ENCODE peak calls at places on chromosome 13, in four cellular contexts. One of them, this sample, is unnamed.

GRCh38 chr13:55000043-55000442 is 1971.4 kb downstream of the OLFM4 start:
- DNase-seq in K562: no peak
- DNase-seq in SK-N-SH: no peak
- DNase-seq in GM12878: no peak
- DNase-seq in this sample: no peak

GRCh38 chr13:49587311-49587847 is 2.0 kb upstream of the RCBTB1 start:
- DNase-seq in K562: no peak
- DNase-seq in SK-N-SH: no peak
- DNase-seq in GM12878: no peak
- DNase-seq in this sample: peak; percentile 80

GRCh38 chr13:71624641-71625040 is 242.4 kb downstream of the DACH1 start:
- DNase-seq in K562: no peak
- DNase-seq in SK-N-SH: no peak
- DNase-seq in GM12878: no peak
- DNase-seq in this sample: no peak

GRCh38 chr13:90867336-90867683 is 480.2 kb upstream of the MIR17HG start:
- DNase-seq in K562: peak; percentile 58
- DNase-seq in SK-N-SH: peak; percentile 37
- DNase-seq in GM12878: peak; percentile 24
- DNase-seq in this sample: peak; percentile 75

GRCh38 chr13:42777476-42777875 is 3.9 kb upstream of the FAM216B start:
- DNase-seq in K562: no peak
- DNase-seq in SK-N-SH: no peak
- DNase-seq in GM12878: no peak
- DNase-seq in this sample: no peak

GRCh38 chr13:107665926-107666458 is 549.3 kb downstream of the LIG4 start:
- DNase-seq in K562: no peak
- DNase-seq in SK-N-SH: no peak
- DNase-seq in GM12878: no peak
- DNase-seq in this sample: no peak

GRCh38 chr13:76832258-76832988 is 53.8 kb downstream of the KCTD12 start:
- DNase-seq in K562: no peak
- DNase-seq in SK-N-SH: no peak
- DNase-seq in GM12878: no peak
- DNase-seq in this sample: no peak

GRCh38 chr13:23852351-23852750 is 36.8 kb downstream of the MIPEP start:
- DNase-seq in K562: no peak
- DNase-seq in SK-N-SH: no peak
- DNase-seq in GM12878: no peak
- DNase-seq in this sample: no peak

GRCh38 chr13:29936051-29936813 is 85.8 kb upstream of the UBL3 start:
- DNase-seq in K562: no peak
- DNase-seq in SK-N-SH: no peak
- DNase-seq in GM12878: no peak
- DNase-seq in this sample: no peak

GRCh38 chr13:36101157-36101556 is 30.0 kb downstream of the DCLK1 start:
- DNase-seq in K562: no peak
- DNase-seq in SK-N-SH: peak; percentile 53
- DNase-seq in GM12878: no peak
- DNase-seq in this sample: no peak

GRCh38 chr13:76632388-76633044 is 253.7 kb downstream of the KCTD12 start:
- DNase-seq in K562: no peak
- DNase-seq in SK-N-SH: no peak
- DNase-seq in GM12878: no peak
- DNase-seq in this sample: no peak

GRCh38 chr13:72536668-72537399 is 190.6 kb downstream of the MZT1 start:
- DNase-seq in K562: no peak
- DNase-seq in SK-N-SH: no peak
- DNase-seq in GM12878: no peak
- DNase-seq in this sample: peak; percentile 21

GRCh38 chr13:114124921-114125320 is 7.5 kb downstream of the RASA3 start:
- DNase-seq in K562: no peak
- DNase-seq in SK-N-SH: no peak
- DNase-seq in GM12878: no peak
- DNase-seq in this sample: no peak

GRCh38 chr13:81760316-81760715 is 1419.4 kb upstream of the SPRY2 start:
- DNase-seq in K562: no peak
- DNase-seq in SK-N-SH: no peak
- DNase-seq in GM12878: no peak
- DNase-seq in this sample: no peak

GRCh38 chr13:49220035-49220855 is at the start of gene MLNR:
- DNase-seq in K562: peak; percentile 42
- DNase-seq in SK-N-SH: peak; percentile 86
- DNase-seq in GM12878: no peak
- DNase-seq in this sample: peak; percentile 39

GRCh38 chr13:87356314-87356713 is 314.9 kb upstream of the SLITRK5 start:
- DNase-seq in K562: no peak
- DNase-seq in SK-N-SH: no peak
- DNase-seq in GM12878: no peak
- DNase-seq in this sample: no peak

GRCh38 chr13:73248711-73249580 is 190.1 kb downstream of the KLF5 start:
- DNase-seq in K562: no peak
- DNase-seq in SK-N-SH: peak; percentile 31
- DNase-seq in GM12878: no peak
- DNase-seq in this sample: no peak

GRCh38 chr13:72463561-72463960 is 263.9 kb downstream of the MZT1 start:
- DNase-seq in K562: no peak
- DNase-seq in SK-N-SH: no peak
- DNase-seq in GM12878: no peak
- DNase-seq in this sample: no peak

GRCh38 chr13:72384186-72384823 is 343.1 kb downstream of the MZT1 start:
- DNase-seq in K562: no peak
- DNase-seq in SK-N-SH: no peak
- DNase-seq in GM12878: no peak
- DNase-seq in this sample: peak; percentile 14

GRCh38 chr13:29472317-29472961 is 123.0 kb downstream of the SLC7A1 start:
- DNase-seq in K562: peak; percentile 41
- DNase-seq in SK-N-SH: peak; percentile 72
- DNase-seq in GM12878: no peak
- DNase-seq in this sample: peak; percentile 59

GRCh38 chr13:23828086-23828485 is 61.1 kb downstream of the MIPEP start:
- DNase-seq in K562: no peak
- DNase-seq in SK-N-SH: no peak
- DNase-seq in GM12878: no peak
- DNase-seq in this sample: no peak

GRCh38 chr13:91845612-91846011 is 447.2 kb downstream of the GPC5 start:
- DNase-seq in K562: no peak
- DNase-seq in SK-N-SH: no peak
- DNase-seq in GM12878: no peak
- DNase-seq in this sample: no peak

GRCh38 chr13:30616927-30617314 is 799 bp upstream of the USPL1 start:
- DNase-seq in K562: peak; percentile 30
- DNase-seq in SK-N-SH: peak; percentile 64
- DNase-seq in GM12878: peak; percentile 61
- DNase-seq in this sample: peak; percentile 90

GRCh38 chr13:87656311-87656710 is 14.9 kb upstream of the SLITRK5 start:
- DNase-seq in K562: no peak
- DNase-seq in SK-N-SH: no peak
- DNase-seq in GM12878: no peak
- DNase-seq in this sample: no peak

GRCh38 chr13:50127017-50127725 is 111.9 kb downstream of the KCNRG start:
- DNase-seq in K562: no peak
- DNase-seq in SK-N-SH: no peak
- DNase-seq in GM12878: no peak
- DNase-seq in this sample: no peak

GRCh38 chr13:38697197-38697596 is 10.3 kb downstream of the FREM2 start:
- DNase-seq in K562: no peak
- DNase-seq in SK-N-SH: no peak
- DNase-seq in GM12878: no peak
- DNase-seq in this sample: no peak

GRCh38 chr13:73623281-73623680 is 510.9 kb downstream of the KLF12 start:
- DNase-seq in K562: no peak
- DNase-seq in SK-N-SH: no peak
- DNase-seq in GM12878: no peak
- DNase-seq in this sample: no peak

GRCh38 chr13:35475131-35475959 is 1.1 kb downstream of the MAB21L1 start:
- DNase-seq in K562: no peak
- DNase-seq in SK-N-SH: peak; percentile 32
- DNase-seq in GM12878: no peak
- DNase-seq in this sample: no peak

GRCh38 chr13:98598043-98598442 is 21.1 kb upstream of the STK24 start:
- DNase-seq in K562: no peak
- DNase-seq in SK-N-SH: no peak
- DNase-seq in GM12878: no peak
- DNase-seq in this sample: peak; percentile 24

GRCh38 chr13:70814684-70815083 is 706.4 kb upstream of the KLHL1 start:
- DNase-seq in K562: no peak
- DNase-seq in SK-N-SH: no peak
- DNase-seq in GM12878: no peak
- DNase-seq in this sample: no peak

GRCh38 chr13:27044837-27045570 is 126.6 kb downstream of the USP12 start:
- DNase-seq in K562: no peak
- DNase-seq in SK-N-SH: no peak
- DNase-seq in GM12878: peak; percentile 33
- DNase-seq in this sample: no peak
- TF ChIP-seq NFIC in K562: no peak
- TF ChIP-seq NFIC in SK-N-SH: no peak
- TF ChIP-seq NFIC in GM12878: no peak
- TF ChIP-seq NFIC in this sample: no peak

GRCh38 chr13:20658451-20658850 is 45.0 kb upstream of the IL17D start:
- DNase-seq in K562: no peak
- DNase-seq in SK-N-SH: no peak
- DNase-seq in GM12878: no peak
- DNase-seq in this sample: no peak

GRCh38 chr13:20652946-20653345 is 50.6 kb upstream of the IL17D start:
- DNase-seq in K562: no peak
- DNase-seq in SK-N-SH: no peak
- DNase-seq in GM12878: no peak
- DNase-seq in this sample: no peak

GRCh38 chr13:20654156-20654555 is 49.3 kb upstream of the IL17D start:
- DNase-seq in K562: no peak
- DNase-seq in SK-N-SH: no peak
- DNase-seq in GM12878: no peak
- DNase-seq in this sample: no peak
- TF ChIP-seq NFIC in K562: no peak
- TF ChIP-seq NFIC in SK-N-SH: no peak
- TF ChIP-seq NFIC in GM12878: no peak
- TF ChIP-seq NFIC in this sample: no peak

GRCh38 chr13:28043224-28043623 is 54.7 kb upstream of the URAD start:
- DNase-seq in K562: no peak
- DNase-seq in SK-N-SH: no peak
- DNase-seq in GM12878: no peak
- DNase-seq in this sample: no peak

GRCh38 chr13:28047784-28048388 is 52.5 kb downstream of the FLT3 start:
- DNase-seq in K562: no peak
- DNase-seq in SK-N-SH: no peak
- DNase-seq in GM12878: peak; percentile 94
- DNase-seq in this sample: no peak

GRCh38 chr13:28045861-28046260 is 54.5 kb downstream of the FLT3 start:
- DNase-seq in K562: no peak
- DNase-seq in SK-N-SH: no peak
- DNase-seq in GM12878: no peak
- DNase-seq in this sample: no peak

GRCh38 chr13:28046981-28047380 is 53.4 kb downstream of the FLT3 start:
- DNase-seq in K562: no peak
- DNase-seq in SK-N-SH: no peak
- DNase-seq in GM12878: no peak
- DNase-seq in this sample: no peak

DNA sequence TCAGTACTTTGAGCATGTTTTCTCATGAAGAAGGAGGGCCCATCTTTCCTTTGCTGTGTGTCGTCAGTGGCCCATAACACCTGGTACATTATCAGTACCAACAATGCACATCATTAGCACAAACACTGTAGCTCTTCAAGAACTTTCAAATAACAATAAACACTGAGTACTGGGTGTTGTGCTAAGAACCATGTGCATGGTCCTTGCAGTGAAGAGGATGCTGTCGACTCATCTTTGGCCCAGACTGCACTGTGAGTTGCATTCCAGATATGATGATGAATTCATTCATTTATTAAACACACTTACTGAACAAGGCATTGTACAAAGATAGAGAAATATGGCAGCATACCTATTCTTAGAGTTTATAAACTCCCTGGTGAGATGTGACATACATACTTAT is 55.8 kb downstream of the FLT3 start:
- DNase-seq in K562: no peak
- DNase-seq in SK-N-SH: no peak
- DNase-seq in GM12878: no peak
- DNase-seq in this sample: no peak
- TF ChIP-seq NFIC in K562: no peak
- TF ChIP-seq NFIC in SK-N-SH: no peak
- TF ChIP-seq NFIC in GM12878: no peak
- TF ChIP-seq NFIC in this sample: no peak

GRCh38 chr13:113084943-113085540 is 20.5 kb upstream of the F7 start:
- DNase-seq in K562: no peak
- DNase-seq in SK-N-SH: no peak
- DNase-seq in GM12878: no peak
- DNase-seq in this sample: no peak

GRCh38 chr13:113087923-113088690 is 17.5 kb upstream of the F7 start:
- DNase-seq in K562: no peak
- DNase-seq in SK-N-SH: no peak
- DNase-seq in GM12878: no peak
- DNase-seq in this sample: no peak

GRCh38 chr13:113084094-113084942 is 21.3 kb upstream of the F7 start:
- DNase-seq in K562: no peak
- DNase-seq in SK-N-SH: no peak
- DNase-seq in GM12878: no peak
- DNase-seq in this sample: no peak

GRCh38 chr13:113086991-113087922 is 18.3 kb upstream of the F7 start:
- DNase-seq in K562: no peak
- DNase-seq in SK-N-SH: no peak
- DNase-seq in GM12878: no peak
- DNase-seq in this sample: no peak

GRCh38 chr13:113086031-113086750 is 19.4 kb upstream of the F7 start:
- DNase-seq in K562: peak; percentile 32
- DNase-seq in SK-N-SH: no peak
- DNase-seq in GM12878: no peak
- DNase-seq in this sample: no peak
- TF ChIP-seq NFIC in K562: no peak
- TF ChIP-seq NFIC in SK-N-SH: no peak
- TF ChIP-seq NFIC in GM12878: no peak
- TF ChIP-seq NFIC in this sample: no peak

GRCh38 chr13:40119852-40120251 is 464.4 kb downstream of the COG6 start:
- DNase-seq in K562: no peak
- DNase-seq in SK-N-SH: no peak
- DNase-seq in GM12878: no peak
- DNase-seq in this sample: no peak

GRCh38 chr13:40120781-40121180 is 465.3 kb downstream of the COG6 start:
- DNase-seq in K562: no peak
- DNase-seq in SK-N-SH: no peak
- DNase-seq in GM12878: no peak
- DNase-seq in this sample: no peak

GRCh38 chr13:40121711-40122110 is 466.2 kb downstream of the COG6 start:
- DNase-seq in K562: no peak
- DNase-seq in SK-N-SH: no peak
- DNase-seq in GM12878: no peak
- DNase-seq in this sample: no peak

GRCh38 chr13:40118337-40118736 is 462.9 kb downstream of the COG6 start:
- DNase-seq in K562: no peak
- DNase-seq in SK-N-SH: no peak
- DNase-seq in GM12878: no peak
- DNase-seq in this sample: no peak

GRCh38 chr13:40120288-40120687 is 464.8 kb downstream of the COG6 start:
- DNase-seq in K562: no peak
- DNase-seq in SK-N-SH: no peak
- DNase-seq in GM12878: no peak
- DNase-seq in this sample: no peak
- TF ChIP-seq NFIC in K562: no peak
- TF ChIP-seq NFIC in SK-N-SH: no peak
- TF ChIP-seq NFIC in GM12878: no peak
- TF ChIP-seq NFIC in this sample: no peak